ENCODE peak calls at places on chromosomes 2 and 18, in five cellular contexts. J, G, P, K and R are unnamed samples.
A peak's percentile ranks its signal among the peaks of the same experiment; 100 is the strongest.

GRCh38 chr2:128438586-128438985 is 119.9 kb upstream of the HS6ST1 start:
- DNase-seq in J (no peak), G (no peak), P (peak; percentile 55), K (no peak), R (no peak)

GRCh38 chr2:18473241-18473841 is 87.1 kb downstream of the RDH14 start:
- DNase-seq in J (peak; percentile 79), G (peak; percentile 87), P (peak; percentile 79), K (no peak), R (no peak)

GRCh38 chr2:173193925-173194324 is 118.3 kb downstream of the MAP3K20 start:
- DNase-seq in J (peak; percentile 59), G (peak; percentile 85), P (no peak), K (no peak), R (no peak)

GRCh38 chr2:169141713-169142352 is 72.5 kb downstream of the DHRS9 start:
- DNase-seq in J (peak; percentile 50), G (peak; percentile 74), P (no peak), K (peak; percentile 67), R (peak; percentile 47)

GRCh38 chr18:62899534-62899933 is 184.2 kb downstream of the PHLPP1 start:
- DNase-seq in J (no peak), G (no peak), P (no peak), K (no peak), R (no peak)

GRCh38 chr2:186718895-186719294 is 25.0 kb downstream of the FAM171B start:
- DNase-seq in J (no peak), G (no peak), P (no peak), K (no peak), R (no peak)

GRCh38 chr2:32719933-32720716 is 92.3 kb downstream of the TTC27 start:
- DNase-seq in J (no peak), G (peak; percentile 34), P (no peak), K (no peak), R (no peak)

GRCh38 chr2:73494031-73494430 is 108.4 kb downstream of the ALMS1 start:
- DNase-seq in J (peak; percentile 33), G (peak; percentile 34), P (no peak), K (no peak), R (no peak)

GRCh38 chr2:45643543-45644542 is 7.6 kb upstream of the PRKCE start:
- DNase-seq in J (peak; percentile 43), G (peak; percentile 53), P (peak; percentile 78), K (peak; percentile 84), R (peak; percentile 91)

GRCh38 chr18:9482790-9483189 is 7.5 kb downstream of the RALBP1 start:
- DNase-seq in J (no peak), G (no peak), P (no peak), K (no peak), R (no peak)

GRCh38 chr2:81858998-81859397 is 1554.4 kb upstream of the LRRTM1 start:
- DNase-seq in J (no peak), G (no peak), P (no peak), K (no peak), R (no peak)

GRCh38 chr2:128347701-128348504 is 29.2 kb upstream of the HS6ST1 start:
- DNase-seq in J (peak; percentile 61), G (peak; percentile 31), P (peak; percentile 91), K (no peak), R (no peak)

GRCh38 chr2:70991142-70991541 is 3.5 kb downstream of the TEX261 start:
- DNase-seq in J (no peak), G (no peak), P (peak; percentile 43), K (no peak), R (no peak)

GRCh38 chr2:144519934-144520717 is at the start of gene ZEB2:
- DNase-seq in J (peak; percentile 88), G (peak; percentile 90), P (peak; percentile 88), K (peak; percentile 52), R (peak; percentile 57)

GRCh38 chr2:53670351-53670750 is 97.3 kb upstream of the CHAC2 start:
- DNase-seq in J (peak; percentile 3), G (peak; percentile 12), P (no peak), K (no peak), R (no peak)

GRCh38 chr18:35193313-35193712 is 47.5 kb upstream of the ZNF397 start:
- DNase-seq in J (no peak), G (no peak), P (no peak), K (no peak), R (no peak)

GRCh38 chr2:216596986-216597509 is 36.2 kb upstream of the IGFBP2 start:
- DNase-seq in J (no peak), G (peak; percentile 13), P (no peak), K (no peak), R (no peak)

GRCh38 chr18:12520442-12520992 is 112.8 kb downstream of the PRELID3A start:
- DNase-seq in J (no peak), G (peak; percentile 34), P (no peak), K (no peak), R (no peak)

GRCh38 chr2:84458436-84459027 is 548 bp downstream of the SUCLG1 start:
- DNase-seq in J (no peak), G (peak; percentile 40), P (peak; percentile 70), K (peak; percentile 48), R (peak; percentile 38)

GRCh38 chr2:234951386-234952269 is at the start of gene SH3BP4:
- DNase-seq in J (peak; percentile 81), G (peak; percentile 81), P (peak; percentile 86), K (peak; percentile 63), R (peak; percentile 52)

GRCh38 chr18:37712776-37713175 is 147.2 kb upstream of the CELF4 start:
- DNase-seq in J (no peak), G (no peak), P (no peak), K (no peak), R (no peak)

GRCh38 chr2:239602290-239603282 is 201.8 kb upstream of the HDAC4 start:
- DNase-seq in J (no peak), G (no peak), P (peak; percentile 40), K (no peak), R (no peak)

GRCh38 chr2:4219571-4219970 is 516.2 kb downstream of the DCDC2C start:
- DNase-seq in J (no peak), G (no peak), P (no peak), K (no peak), R (no peak)